ENCODE peak calls at places on chromosomes 4 and X, in six cellular contexts. One of them, this sample, is unnamed.
A peak's percentile ranks its signal among the peaks of the same experiment; 100 is the strongest.

GRCh38 chr4:127214001-127214400 is 418.8 kb upstream of the INTU start:
- DNase-seq in hepatocyte: peak; percentile 14
- DNase-seq in stimulated activated CD8-positive, alpha-beta memory T cell treated with anti-CD3 and anti-CD28 coated beads, Interleukin-12 subunit alpha, Interleukin-12 subunit beta, amount 100 ng/mL, for 1 hour: no peak
- DNase-seq in osteoblast: no peak
- DNase-seq in posterior cingulate gyrus: no peak
- DNase-seq in NCI-H446: peak; percentile 3
- DNase-seq in this sample: no peak

GRCh38 chrX:45524296-45524695 is 323.6 kb upstream of the DIPK2B start:
- DNase-seq in osteoblast: peak; percentile 77
- DNase-seq in stimulated activated CD8-positive, alpha-beta memory T cell treated with anti-CD3 and anti-CD28 coated beads, Interleukin-12 subunit alpha, Interleukin-12 subunit beta, amount 100 ng/mL, for 1 hour: no peak
- DNase-seq in posterior cingulate gyrus: no peak
- DNase-seq in NCI-H446: peak; percentile 56
- DNase-seq in hepatocyte: no peak
- DNase-seq in this sample: no peak

GRCh38 chr4:1379801-1380331 is 26.4 kb downstream of the NKX1-1 start:
- DNase-seq in osteoblast: peak; percentile 53
- DNase-seq in hepatocyte: no peak
- DNase-seq in stimulated activated CD8-positive, alpha-beta memory T cell treated with anti-CD3 and anti-CD28 coated beads, Interleukin-12 subunit alpha, Interleukin-12 subunit beta, amount 100 ng/mL, for 1 hour: no peak
- DNase-seq in NCI-H446: no peak
- DNase-seq in posterior cingulate gyrus: peak; percentile 50
- DNase-seq in this sample: no peak

GRCh38 chr4:184550476-184550875 is 76.1 kb upstream of the IRF2 start:
- DNase-seq in NCI-H446: no peak
- DNase-seq in osteoblast: no peak
- DNase-seq in hepatocyte: no peak
- DNase-seq in posterior cingulate gyrus: no peak
- DNase-seq in stimulated activated CD8-positive, alpha-beta memory T cell treated with anti-CD3 and anti-CD28 coated beads, Interleukin-12 subunit alpha, Interleukin-12 subunit beta, amount 100 ng/mL, for 1 hour: no peak
- DNase-seq in this sample: no peak

GRCh38 chrX:2320089-2320488 is 180.7 kb downstream of the DHRSX start:
- DNase-seq in stimulated activated CD8-positive, alpha-beta memory T cell treated with anti-CD3 and anti-CD28 coated beads, Interleukin-12 subunit alpha, Interleukin-12 subunit beta, amount 100 ng/mL, for 1 hour: no peak
- DNase-seq in NCI-H446: no peak
- DNase-seq in hepatocyte: no peak
- DNase-seq in posterior cingulate gyrus: no peak
- DNase-seq in osteoblast: no peak
- DNase-seq in this sample: no peak

GRCh38 chr4:151409470-151410313 is 716 bp downstream of the FHIP1A start:
- DNase-seq in hepatocyte: peak; percentile 59
- DNase-seq in NCI-H446: no peak
- DNase-seq in stimulated activated CD8-positive, alpha-beta memory T cell treated with anti-CD3 and anti-CD28 coated beads, Interleukin-12 subunit alpha, Interleukin-12 subunit beta, amount 100 ng/mL, for 1 hour: no peak
- DNase-seq in posterior cingulate gyrus: no peak
- DNase-seq in osteoblast: peak; percentile 85
- DNase-seq in this sample: no peak

GRCh38 chrX:67780694-67781109 is 236.9 kb downstream of the AR start:
- DNase-seq in NCI-H446: no peak
- DNase-seq in osteoblast: peak; percentile 45
- DNase-seq in posterior cingulate gyrus: no peak
- DNase-seq in stimulated activated CD8-positive, alpha-beta memory T cell treated with anti-CD3 and anti-CD28 coated beads, Interleukin-12 subunit alpha, Interleukin-12 subunit beta, amount 100 ng/mL, for 1 hour: no peak
- DNase-seq in hepatocyte: peak; percentile 62
- DNase-seq in this sample: no peak

GRCh38 chrX:105645667-105646354 is 176.5 kb upstream of the NRK start:
- DNase-seq in hepatocyte: no peak
- DNase-seq in osteoblast: no peak
- DNase-seq in NCI-H446: no peak
- DNase-seq in stimulated activated CD8-positive, alpha-beta memory T cell treated with anti-CD3 and anti-CD28 coated beads, Interleukin-12 subunit alpha, Interleukin-12 subunit beta, amount 100 ng/mL, for 1 hour: no peak
- DNase-seq in posterior cingulate gyrus: no peak
- DNase-seq in this sample: no peak

GRCh38 chr4:142567620-142568451 is 278.3 kb downstream of the INPP4B start:
- DNase-seq in osteoblast: no peak
- DNase-seq in stimulated activated CD8-positive, alpha-beta memory T cell treated with anti-CD3 and anti-CD28 coated beads, Interleukin-12 subunit alpha, Interleukin-12 subunit beta, amount 100 ng/mL, for 1 hour: no peak
- DNase-seq in hepatocyte: peak; percentile 60
- DNase-seq in NCI-H446: no peak
- DNase-seq in posterior cingulate gyrus: no peak
- DNase-seq in this sample: no peak

GRCh38 chrX:154126101-154126500 is 17.9 kb upstream of the OPN1LW start:
- DNase-seq in osteoblast: no peak
- DNase-seq in stimulated activated CD8-positive, alpha-beta memory T cell treated with anti-CD3 and anti-CD28 coated beads, Interleukin-12 subunit alpha, Interleukin-12 subunit beta, amount 100 ng/mL, for 1 hour: no peak
- DNase-seq in hepatocyte: no peak
- DNase-seq in posterior cingulate gyrus: no peak
- DNase-seq in NCI-H446: no peak
- DNase-seq in this sample: no peak

GRCh38 chrX:39726810-39727209 is 370.9 kb downstream of the BCOR start:
- DNase-seq in osteoblast: no peak
- DNase-seq in posterior cingulate gyrus: no peak
- DNase-seq in stimulated activated CD8-positive, alpha-beta memory T cell treated with anti-CD3 and anti-CD28 coated beads, Interleukin-12 subunit alpha, Interleukin-12 subunit beta, amount 100 ng/mL, for 1 hour: no peak
- DNase-seq in hepatocyte: no peak
- DNase-seq in NCI-H446: no peak
- DNase-seq in this sample: no peak

GRCh38 chrX:960821-961220 is 251.6 kb downstream of the CRLF2 start:
- DNase-seq in stimulated activated CD8-positive, alpha-beta memory T cell treated with anti-CD3 and anti-CD28 coated beads, Interleukin-12 subunit alpha, Interleukin-12 subunit beta, amount 100 ng/mL, for 1 hour: no peak
- DNase-seq in posterior cingulate gyrus: no peak
- DNase-seq in hepatocyte: no peak
- DNase-seq in NCI-H446: no peak
- DNase-seq in osteoblast: no peak
- DNase-seq in this sample: no peak

GRCh38 chr4:123505077-123505456 is 108.5 kb downstream of the SPRY1 start:
- DNase-seq in stimulated activated CD8-positive, alpha-beta memory T cell treated with anti-CD3 and anti-CD28 coated beads, Interleukin-12 subunit alpha, Interleukin-12 subunit beta, amount 100 ng/mL, for 1 hour: no peak
- DNase-seq in hepatocyte: peak; percentile 46
- DNase-seq in posterior cingulate gyrus: no peak
- DNase-seq in osteoblast: peak; percentile 68
- DNase-seq in NCI-H446: no peak
- DNase-seq in this sample: no peak